ENCODE peak calls at places on chromosomes 13 and 19, in four cellular contexts. U is tibial nerve, C is IMR-90, E is HL-60. M is an unnamed sample.
A peak's percentile ranks its signal among the peaks of the same experiment; 100 is the strongest.

GRCh38 chr13:27171830-27172494 is 351 bp upstream of the USP12 start:
- DNase-seq in C (peak; percentile 90), U (peak; percentile 76), E (peak; percentile 92), M (peak; percentile 56)

GRCh38 chr13:78370231-78370630 is 233.1 kb downstream of the POU4F1 start:
- DNase-seq in U (no peak), E (no peak), C (no peak), M (no peak)

GRCh38 chr19:1101337-1101698 is 2.5 kb upstream of the GPX4 start:
- DNase-seq in E (peak; percentile 78), U (no peak), C (no peak), M (no peak)

GRCh38 chr13:97228850-97229521 is 6.9 kb downstream of the MBNL2 start:
- DNase-seq in E (no peak), U (no peak), C (peak; percentile 30), M (no peak)

GRCh38 chr19:39951686-39952085 is 17.3 kb upstream of the FCGBP start:
- DNase-seq in U (no peak), C (peak; percentile 61), E (no peak), M (no peak)

GRCh38 chr13:75165543-75166230 is 316.3 kb downstream of the TBC1D4 start:
- DNase-seq in C (no peak), U (no peak), E (no peak), M (no peak)

GRCh38 chr19:6536138-6536671 is 5.4 kb downstream of the TNFSF9 start:
- DNase-seq in C (no peak), E (peak; percentile 95), U (no peak), M (no peak)

GRCh38 chr13:39370554-39370953 is 232.4 kb downstream of the LHFPL6 start:
- DNase-seq in C (peak; percentile 40), E (no peak), U (no peak), M (no peak)

GRCh38 chr13:47216176-47216822 is 319.4 kb upstream of the HTR2A start:
- DNase-seq in C (peak; percentile 57), U (no peak), E (no peak), M (peak; percentile 19)

GRCh38 chr13:63184693-63185092 is 1769.0 kb upstream of the PCDH20 start:
- DNase-seq in U (no peak), E (no peak), C (peak; percentile 88), M (peak; percentile 7)

GRCh38 chr13:72132065-72132464 is 265.1 kb upstream of the DACH1 start:
- DNase-seq in C (no peak), E (no peak), U (no peak), M (no peak)

DNA sequence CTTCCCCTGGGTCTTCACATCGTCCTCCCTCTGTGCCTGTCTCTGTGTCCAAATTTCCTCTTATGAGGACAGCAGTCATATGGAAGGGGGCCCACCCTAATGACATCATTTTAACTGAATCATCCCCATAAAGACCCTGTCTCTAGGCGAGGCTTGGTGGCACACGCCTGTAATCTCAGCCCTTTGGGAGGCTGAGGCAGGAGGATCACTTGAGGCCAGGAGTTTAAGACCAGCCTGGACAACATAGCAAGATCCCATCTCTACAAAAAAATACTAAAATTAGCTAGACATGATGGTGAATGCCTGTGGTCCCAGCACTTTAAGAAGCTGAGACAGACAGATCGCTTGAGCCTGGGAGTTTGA is 4.8 kb downstream of the MYO9B start:
- DNase-seq in U (no peak), C (no peak), E (no peak), M (no peak)
- H3K4me3 ChIP-seq in U (peak overlapping the region; percentile 46), C (peak overlapping the region; percentile 13), E (no peak overlapping the region), M (no peak overlapping the region)

DNA sequence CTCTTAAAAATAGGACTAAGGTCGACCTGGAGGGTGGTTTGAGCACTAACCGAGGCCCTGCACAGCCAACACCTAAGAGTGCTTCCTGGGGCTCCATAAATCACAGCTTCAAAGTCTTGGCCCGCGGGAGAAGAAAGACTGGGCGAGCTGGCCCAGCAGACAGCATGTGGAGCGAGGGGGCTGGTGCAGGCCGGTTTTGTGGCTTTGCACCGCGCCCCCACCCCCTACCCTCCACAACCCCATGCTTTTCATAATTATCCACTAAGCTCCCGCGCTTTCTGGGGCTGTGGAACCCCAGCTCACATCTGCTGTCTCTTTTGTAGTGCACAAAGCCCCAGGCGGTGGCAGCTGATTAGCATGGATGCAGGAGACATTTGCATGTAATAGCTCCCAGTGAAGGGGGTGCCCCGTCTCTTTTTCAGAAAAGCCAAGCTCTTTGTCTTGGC is 17.1 kb downstream of the CARM1 start:
- DNase-seq in U (no peak), E (no peak), C (no peak), M (no peak)
- H3K4me3 ChIP-seq in U (no peak overlapping the region), E (no peak overlapping the region), C (no peak overlapping the region), M (no peak overlapping the region)

DNA sequence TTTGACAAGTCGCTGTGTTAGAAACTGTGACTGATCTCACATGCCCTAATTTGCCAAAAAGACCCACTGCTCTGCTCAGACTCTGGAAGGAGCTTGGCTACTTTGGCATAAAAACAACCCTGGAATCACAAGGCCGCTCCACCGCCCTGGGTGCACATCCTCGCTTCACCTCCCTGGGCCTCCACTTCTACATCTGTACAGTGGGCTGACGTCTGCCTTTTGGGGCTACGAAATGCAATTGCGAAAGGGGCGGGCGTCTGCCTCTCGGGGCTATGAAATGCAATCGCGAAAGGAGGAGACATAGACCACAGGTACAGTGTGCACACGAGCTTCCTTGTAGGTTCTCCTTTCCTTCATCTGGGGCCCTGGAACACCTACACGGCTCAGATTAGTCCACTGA is 74.2 kb downstream of the SLC7A1 start:
- DNase-seq in U (no peak), C (no peak), E (no peak), M (no peak)
- H3K4me3 ChIP-seq in U (no peak overlapping the region), C (no peak overlapping the region), E (no peak overlapping the region), M (no peak overlapping the region)

GRCh38 chr19:42271861-42272534 is 2.9 kb downstream of the CIC start:
- DNase-seq in C (no peak), E (no peak), U (no peak), M (no peak)
- H3K4me3 ChIP-seq in C (no peak overlapping the region), E (no peak overlapping the region), U (no peak overlapping the region), M (no peak overlapping the region)

GRCh38 chr13:24887759-24888158 is 123.8 kb downstream of the RNF17 start:
- DNase-seq in C (no peak), E (no peak), U (no peak), M (no peak)

GRCh38 chr13:24891476-24892108 is 127.6 kb downstream of the RNF17 start:
- DNase-seq in E (no peak), U (no peak), C (no peak), M (no peak)

GRCh38 chr13:24892844-24893243 is 128.9 kb downstream of the RNF17 start:
- DNase-seq in E (no peak), C (no peak), U (no peak), M (no peak)

GRCh38 chr13:24888291-24888931 is 124.4 kb downstream of the RNF17 start:
- DNase-seq in C (no peak), U (no peak), E (no peak), M (no peak)

GRCh38 chr13:24890256-24890655 is 126.3 kb downstream of the RNF17 start:
- DNase-seq in C (no peak), U (no peak), E (no peak), M (no peak)
- H3K4me3 ChIP-seq in C (no peak overlapping the region), U (no peak overlapping the region), E (no peak overlapping the region), M (no peak overlapping the region)

GRCh38 chr13:48234652-48235099 is 1.7 kb downstream of the ITM2B start:
- DNase-seq in C (no peak), E (no peak), U (no peak), M (no peak)
- H3K4me3 ChIP-seq in C (peak overlapping the region; percentile 83), E (peak overlapping the region; percentile 64), U (peak overlapping the region; percentile 89), M (peak overlapping the region; percentile 54)

M was measured in BJ.